ENCODE peak calls at places on chromosomes 2 and 18, in nine cellular contexts. One of them, this sample, is unnamed.

GRCh38 chr2:112642961-112643360 is 2.8 kb upstream of the SLC20A1 start:
- DNase-seq in testis: no peak
- DNase-seq in adrenal gland: no peak
- DNase-seq in heart left ventricle: no peak
- DNase-seq in body of pancreas: no peak
- DNase-seq in esophagus squamous epithelium: no peak
- DNase-seq in K562: no peak
- DNase-seq in stomach: no peak
- DNase-seq in GM12891: no peak
- DNase-seq in this sample: no peak

GRCh38 chr18:6677086-6677485 is 52.4 kb upstream of the ARHGAP28 start:
- DNase-seq in testis: no peak
- DNase-seq in adrenal gland: no peak
- DNase-seq in heart left ventricle: no peak
- DNase-seq in body of pancreas: no peak
- DNase-seq in esophagus squamous epithelium: no peak
- DNase-seq in K562: no peak
- DNase-seq in stomach: no peak
- DNase-seq in GM12891: no peak
- DNase-seq in this sample: no peak

GRCh38 chr2:237687666-237688065 is 60.3 kb downstream of the LRRFIP1 start:
- DNase-seq in testis: peak
- DNase-seq in adrenal gland: peak
- DNase-seq in heart left ventricle: peak
- DNase-seq in body of pancreas: peak
- DNase-seq in esophagus squamous epithelium: peak
- DNase-seq in K562: no peak
- DNase-seq in stomach: peak
- DNase-seq in GM12891: peak
- DNase-seq in this sample: peak

GRCh38 chr2:120350125-120350524 is 4.2 kb downstream of the INHBB start:
- DNase-seq in testis: no peak
- DNase-seq in adrenal gland: no peak
- DNase-seq in heart left ventricle: no peak
- DNase-seq in body of pancreas: no peak
- DNase-seq in esophagus squamous epithelium: no peak
- DNase-seq in K562: no peak
- DNase-seq in stomach: no peak
- DNase-seq in GM12891: no peak
- DNase-seq in this sample: no peak

GRCh38 chr18:63410792-63411191 is 11.5 kb downstream of the VPS4B start:
- DNase-seq in testis: no peak
- DNase-seq in adrenal gland: no peak
- DNase-seq in heart left ventricle: no peak
- DNase-seq in body of pancreas: no peak
- DNase-seq in esophagus squamous epithelium: no peak
- DNase-seq in K562: no peak
- DNase-seq in stomach: no peak
- DNase-seq in GM12891: no peak
- DNase-seq in this sample: peak

GRCh38 chr2:42523341-42523740 is 29.6 kb upstream of the KCNG3 start:
- DNase-seq in testis: no peak
- DNase-seq in adrenal gland: no peak
- DNase-seq in heart left ventricle: no peak
- DNase-seq in body of pancreas: no peak
- DNase-seq in esophagus squamous epithelium: no peak
- DNase-seq in K562: no peak
- DNase-seq in stomach: no peak
- DNase-seq in GM12891: no peak
- DNase-seq in this sample: no peak

GRCh38 chr2:73984203-73984921 is at the start of gene TET3:
- DNase-seq in testis: no peak
- DNase-seq in adrenal gland: peak
- DNase-seq in heart left ventricle: no peak
- DNase-seq in body of pancreas: peak
- DNase-seq in esophagus squamous epithelium: no peak
- DNase-seq in K562: peak
- DNase-seq in stomach: peak
- DNase-seq in GM12891: peak
- DNase-seq in this sample: no peak

GRCh38 chr2:20425371-20425881 is 21.4 kb upstream of the RHOB start:
- DNase-seq in testis: no peak
- DNase-seq in adrenal gland: no peak
- DNase-seq in heart left ventricle: no peak
- DNase-seq in body of pancreas: no peak
- DNase-seq in esophagus squamous epithelium: no peak
- DNase-seq in K562: no peak
- DNase-seq in stomach: no peak
- DNase-seq in GM12891: no peak
- DNase-seq in this sample: no peak

DNA sequence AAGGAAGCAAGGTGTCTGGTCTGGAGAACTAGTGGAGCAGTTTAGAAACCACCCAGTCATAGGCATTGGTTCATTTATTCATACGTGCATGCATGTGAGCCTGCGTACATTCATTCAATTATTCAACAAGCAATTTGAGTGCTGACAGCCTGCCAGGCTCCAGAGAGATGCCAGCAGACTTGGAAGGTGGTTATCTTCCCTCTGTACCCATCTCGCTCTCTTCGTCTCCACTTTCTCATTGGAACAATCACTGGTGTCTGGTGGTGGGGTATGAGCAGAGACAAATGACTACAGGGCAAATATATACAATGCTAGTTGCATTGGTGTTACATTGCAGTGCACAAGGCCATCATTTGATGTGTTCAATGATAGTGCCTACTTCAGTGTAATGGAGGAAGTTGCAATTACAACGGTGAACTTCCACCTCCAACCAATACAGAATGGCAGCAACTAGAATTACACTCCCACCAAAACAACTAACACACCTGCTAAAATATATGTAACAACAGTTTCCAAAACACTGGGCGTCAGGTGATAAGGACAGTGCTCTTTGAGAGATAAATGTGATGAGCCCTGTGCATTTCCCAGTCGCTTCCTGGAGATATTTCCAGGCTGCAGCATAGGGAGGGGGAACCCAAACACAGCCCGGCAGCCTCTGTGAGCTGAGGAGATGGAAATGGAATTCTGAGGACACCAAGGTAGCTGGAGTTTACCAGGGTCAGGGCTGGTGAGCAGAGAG is 32.6 kb upstream of the CNGA3 start:
- DNase-seq in testis: no peak
- DNase-seq in adrenal gland: no peak
- DNase-seq in heart left ventricle: no peak
- DNase-seq in body of pancreas: no peak
- DNase-seq in esophagus squamous epithelium: no peak
- DNase-seq in K562: no peak
- DNase-seq in stomach: no peak
- DNase-seq in GM12891: no peak
- DNase-seq in this sample: no peak
- TF ChIP-seq POLR2A in testis: no peak
- TF ChIP-seq POLR2A in adrenal gland: no peak
- TF ChIP-seq POLR2A in heart left ventricle: no peak
- TF ChIP-seq POLR2A in body of pancreas: no peak
- TF ChIP-seq POLR2A in esophagus squamous epithelium: no peak
- TF ChIP-seq POLR2A in K562: no peak
- TF ChIP-seq POLR2A in stomach: no peak
- TF ChIP-seq POLR2A in GM12891: no peak
- TF ChIP-seq POLR2A in this sample: no peak

GRCh38 chr18:79394438-79395307 is 1.1 kb upstream of the NFATC1 start:
- DNase-seq in testis: no peak
- DNase-seq in adrenal gland: no peak
- DNase-seq in heart left ventricle: peak
- DNase-seq in body of pancreas: peak
- DNase-seq in esophagus squamous epithelium: no peak
- DNase-seq in K562: no peak
- DNase-seq in stomach: no peak
- DNase-seq in GM12891: no peak
- DNase-seq in this sample: no peak

GRCh38 chr18:79393181-79393598 is 2.5 kb upstream of the NFATC1 start:
- DNase-seq in testis: no peak
- DNase-seq in adrenal gland: no peak
- DNase-seq in heart left ventricle: no peak
- DNase-seq in body of pancreas: no peak
- DNase-seq in esophagus squamous epithelium: no peak
- DNase-seq in K562: no peak
- DNase-seq in stomach: no peak
- DNase-seq in GM12891: no peak
- DNase-seq in this sample: peak

GRCh38 chr18:79392226-79392625 is 3.5 kb upstream of the NFATC1 start:
- DNase-seq in testis: no peak
- DNase-seq in adrenal gland: no peak
- DNase-seq in heart left ventricle: no peak
- DNase-seq in body of pancreas: no peak
- DNase-seq in esophagus squamous epithelium: no peak
- DNase-seq in K562: no peak
- DNase-seq in stomach: no peak
- DNase-seq in GM12891: no peak
- DNase-seq in this sample: no peak

GRCh38 chr18:79395308-79395640 is 456 bp upstream of the NFATC1 start:
- DNase-seq in testis: no peak
- DNase-seq in adrenal gland: no peak
- DNase-seq in heart left ventricle: no peak
- DNase-seq in body of pancreas: no peak
- DNase-seq in esophagus squamous epithelium: no peak
- DNase-seq in K562: no peak
- DNase-seq in stomach: no peak
- DNase-seq in GM12891: no peak
- DNase-seq in this sample: no peak

GRCh38 chr18:79393626-79394401 is 1.9 kb upstream of the NFATC1 start:
- DNase-seq in testis: peak
- DNase-seq in adrenal gland: peak
- DNase-seq in heart left ventricle: peak
- DNase-seq in body of pancreas: peak
- DNase-seq in esophagus squamous epithelium: no peak
- DNase-seq in K562: peak
- DNase-seq in stomach: peak
- DNase-seq in GM12891: no peak
- DNase-seq in this sample: peak
- TF ChIP-seq POLR2A in testis: no peak
- TF ChIP-seq POLR2A in adrenal gland: peak
- TF ChIP-seq POLR2A in heart left ventricle: peak
- TF ChIP-seq POLR2A in body of pancreas: peak
- TF ChIP-seq POLR2A in esophagus squamous epithelium: no peak
- TF ChIP-seq POLR2A in K562: peak
- TF ChIP-seq POLR2A in stomach: no peak
- TF ChIP-seq POLR2A in GM12891: no peak
- TF ChIP-seq POLR2A in this sample: no peak

GRCh38 chr2:177403822-177404221 is 11.2 kb downstream of the AGPS start:
- DNase-seq in testis: no peak
- DNase-seq in adrenal gland: no peak
- DNase-seq in heart left ventricle: no peak
- DNase-seq in body of pancreas: no peak
- DNase-seq in esophagus squamous epithelium: no peak
- DNase-seq in K562: no peak
- DNase-seq in stomach: no peak
- DNase-seq in GM12891: no peak
- DNase-seq in this sample: no peak

GRCh38 chr2:177407031-177407430 is 14.5 kb downstream of the AGPS start:
- DNase-seq in testis: no peak
- DNase-seq in adrenal gland: no peak
- DNase-seq in heart left ventricle: no peak
- DNase-seq in body of pancreas: no peak
- DNase-seq in esophagus squamous epithelium: no peak
- DNase-seq in K562: no peak
- DNase-seq in stomach: no peak
- DNase-seq in GM12891: no peak
- DNase-seq in this sample: no peak

GRCh38 chr2:177404243-177404642 is 11.7 kb downstream of the AGPS start:
- DNase-seq in testis: no peak
- DNase-seq in adrenal gland: no peak
- DNase-seq in heart left ventricle: no peak
- DNase-seq in body of pancreas: no peak
- DNase-seq in esophagus squamous epithelium: no peak
- DNase-seq in K562: no peak
- DNase-seq in stomach: no peak
- DNase-seq in GM12891: no peak
- DNase-seq in this sample: no peak

GRCh38 chr2:177406182-177406581 is 13.6 kb downstream of the AGPS start:
- DNase-seq in testis: no peak
- DNase-seq in adrenal gland: no peak
- DNase-seq in heart left ventricle: no peak
- DNase-seq in body of pancreas: no peak
- DNase-seq in esophagus squamous epithelium: no peak
- DNase-seq in K562: no peak
- DNase-seq in stomach: no peak
- DNase-seq in GM12891: no peak
- DNase-seq in this sample: no peak

DNA sequence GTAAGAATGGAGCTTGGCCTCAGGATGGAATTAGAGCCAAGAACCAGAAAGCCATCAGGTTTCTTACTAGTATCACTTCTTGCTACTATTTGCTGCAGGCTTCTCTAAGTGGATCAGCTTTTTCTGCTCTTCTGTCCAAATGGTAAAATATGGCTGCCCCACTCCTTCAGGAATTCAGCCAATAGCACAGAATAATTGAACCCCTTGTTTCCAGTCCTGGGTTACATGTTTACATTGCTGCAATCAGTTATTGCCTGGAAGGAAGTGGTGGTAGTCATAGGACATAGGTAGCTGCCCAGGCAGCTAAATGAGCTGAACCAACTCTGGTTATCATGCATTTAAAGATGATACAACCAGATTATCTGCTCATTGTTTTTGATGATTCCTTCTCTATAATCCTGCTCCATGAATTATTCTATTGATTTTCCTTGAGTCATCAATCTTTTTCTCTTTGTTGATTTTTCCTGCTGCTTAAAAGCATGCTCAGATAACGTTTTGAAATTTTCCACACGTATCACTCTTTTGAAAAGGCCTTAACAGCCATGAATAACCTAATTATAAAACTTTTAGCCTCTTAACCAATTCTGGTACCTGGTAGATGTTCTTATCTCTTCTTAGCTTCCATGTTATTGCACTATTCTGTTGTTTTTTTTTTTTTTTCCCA is 12.6 kb downstream of the AGPS start:
- DNase-seq in testis: no peak
- DNase-seq in adrenal gland: no peak
- DNase-seq in heart left ventricle: no peak
- DNase-seq in body of pancreas: no peak
- DNase-seq in esophagus squamous epithelium: no peak
- DNase-seq in K562: no peak
- DNase-seq in stomach: no peak
- DNase-seq in GM12891: no peak
- DNase-seq in this sample: no peak
- TF ChIP-seq POLR2A in testis: no peak
- TF ChIP-seq POLR2A in adrenal gland: no peak
- TF ChIP-seq POLR2A in heart left ventricle: no peak
- TF ChIP-seq POLR2A in body of pancreas: no peak
- TF ChIP-seq POLR2A in esophagus squamous epithelium: no peak
- TF ChIP-seq POLR2A in K562: no peak
- TF ChIP-seq POLR2A in stomach: no peak
- TF ChIP-seq POLR2A in GM12891: no peak
- TF ChIP-seq POLR2A in this sample: no peak

DNA sequence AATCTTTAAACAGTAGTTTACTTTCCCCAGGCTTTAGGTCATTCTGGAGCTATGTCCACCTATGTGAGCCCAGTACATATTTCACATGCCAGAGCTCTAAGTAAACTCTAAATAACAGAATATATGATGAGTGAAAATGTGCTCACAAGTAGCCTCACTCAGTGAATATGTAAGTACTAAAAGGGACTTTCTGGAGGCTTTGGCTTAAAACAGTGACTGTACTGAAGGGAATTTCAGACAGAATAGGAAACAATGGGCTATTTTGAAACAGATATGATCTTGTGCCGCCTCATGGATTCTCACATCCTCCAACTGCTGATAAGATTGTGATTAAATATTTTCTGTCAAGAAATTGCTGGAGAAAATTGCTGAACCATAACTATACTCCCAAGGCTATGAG is 747.9 kb downstream of the SOCS6 start:
- DNase-seq in testis: no peak
- DNase-seq in adrenal gland: no peak
- DNase-seq in heart left ventricle: no peak
- DNase-seq in body of pancreas: no peak
- DNase-seq in esophagus squamous epithelium: no peak
- DNase-seq in K562: no peak
- DNase-seq in stomach: no peak
- DNase-seq in GM12891: no peak
- DNase-seq in this sample: no peak
- TF ChIP-seq POLR2A in testis: no peak
- TF ChIP-seq POLR2A in adrenal gland: no peak
- TF ChIP-seq POLR2A in heart left ventricle: no peak
- TF ChIP-seq POLR2A in body of pancreas: no peak
- TF ChIP-seq POLR2A in esophagus squamous epithelium: no peak
- TF ChIP-seq POLR2A in K562: no peak
- TF ChIP-seq POLR2A in stomach: no peak
- TF ChIP-seq POLR2A in GM12891: no peak
- TF ChIP-seq POLR2A in this sample: no peak